ENCODE peak calls at places on chromosomes 16 and 17, in five cellular contexts. One of them, this sample, is unnamed.

GRCh38 chr17:9668532-9668931 is 23.2 kb downstream of the USP43 start:
- DNase-seq in neural progenitor cell: no peak
- DNase-seq in SK-N-SH: no peak
- DNase-seq in hepatocyte: no peak
- DNase-seq in OCI-LY7: no peak
- DNase-seq in this sample: peak

GRCh38 chr16:10868562-10869469 is 8.2 kb upstream of the CIITA start:
- DNase-seq in neural progenitor cell: no peak
- DNase-seq in SK-N-SH: no peak
- DNase-seq in hepatocyte: no peak
- DNase-seq in OCI-LY7: peak
- DNase-seq in this sample: no peak

GRCh38 chr17:16987830-16988601 is 16.1 kb upstream of the TNFRSF13B start:
- DNase-seq in neural progenitor cell: peak
- DNase-seq in SK-N-SH: no peak
- DNase-seq in hepatocyte: peak
- DNase-seq in OCI-LY7: peak
- DNase-seq in this sample: peak

GRCh38 chr17:72662827-72663190 is 429.7 kb downstream of the SLC39A11 start:
- DNase-seq in neural progenitor cell: no peak
- DNase-seq in SK-N-SH: no peak
- DNase-seq in hepatocyte: no peak
- DNase-seq in OCI-LY7: no peak
- DNase-seq in this sample: no peak

GRCh38 chr17:82698974-82699442 is 510 bp upstream of the RAB40B start:
- DNase-seq in neural progenitor cell: no peak
- DNase-seq in SK-N-SH: no peak
- DNase-seq in hepatocyte: no peak
- DNase-seq in OCI-LY7: no peak
- DNase-seq in this sample: peak

GRCh38 chr16:9429946-9430345 is 338.5 kb downstream of the HAPSTR1 start:
- DNase-seq in neural progenitor cell: no peak
- DNase-seq in SK-N-SH: no peak
- DNase-seq in hepatocyte: no peak
- DNase-seq in OCI-LY7: no peak
- DNase-seq in this sample: no peak

GRCh38 chr17:63447688-63448005 is 1.5 kb upstream of the CYB561 start:
- DNase-seq in neural progenitor cell: no peak
- DNase-seq in SK-N-SH: peak
- DNase-seq in hepatocyte: no peak
- DNase-seq in OCI-LY7: no peak
- DNase-seq in this sample: no peak

GRCh38 chr17:43813386-43813785 is 19.6 kb downstream of the MPP3 start:
- DNase-seq in neural progenitor cell: no peak
- DNase-seq in SK-N-SH: no peak
- DNase-seq in hepatocyte: no peak
- DNase-seq in OCI-LY7: no peak
- DNase-seq in this sample: no peak

GRCh38 chr17:32672701-32673100 is 185.9 kb downstream of the CDK5R1 start:
- DNase-seq in neural progenitor cell: no peak
- DNase-seq in SK-N-SH: no peak
- DNase-seq in hepatocyte: no peak
- DNase-seq in OCI-LY7: no peak
- DNase-seq in this sample: no peak

GRCh38 chr17:79023180-79023705 is 726 bp upstream of the C1QTNF1 start:
- DNase-seq in neural progenitor cell: no peak
- DNase-seq in SK-N-SH: no peak
- DNase-seq in hepatocyte: no peak
- DNase-seq in OCI-LY7: no peak
- DNase-seq in this sample: no peak

GRCh38 chr17:19897108-19897854 is 29.5 kb upstream of the ULK2 start:
- DNase-seq in neural progenitor cell: no peak
- DNase-seq in SK-N-SH: no peak
- DNase-seq in hepatocyte: no peak
- DNase-seq in OCI-LY7: no peak
- DNase-seq in this sample: no peak

GRCh38 chr16:57757326-57757786 is 21.8 kb downstream of the KATNB1 start:
- DNase-seq in neural progenitor cell: peak
- DNase-seq in SK-N-SH: peak
- DNase-seq in hepatocyte: peak
- DNase-seq in OCI-LY7: peak
- DNase-seq in this sample: peak

GRCh38 chr17:50055055-50055425 is 870 bp upstream of the ITGA3 start:
- DNase-seq in neural progenitor cell: peak
- DNase-seq in SK-N-SH: no peak
- DNase-seq in hepatocyte: peak
- DNase-seq in OCI-LY7: no peak
- DNase-seq in this sample: peak

GRCh38 chr16:66081967-66082366 is 284.5 kb upstream of the CDH5 start:
- DNase-seq in neural progenitor cell: no peak
- DNase-seq in SK-N-SH: no peak
- DNase-seq in hepatocyte: peak
- DNase-seq in OCI-LY7: no peak
- DNase-seq in this sample: peak

GRCh38 chr16:85138073-85138824 is 26.0 kb upstream of the CIBAR2 start:
- DNase-seq in neural progenitor cell: no peak
- DNase-seq in SK-N-SH: no peak
- DNase-seq in hepatocyte: no peak
- DNase-seq in OCI-LY7: no peak
- DNase-seq in this sample: no peak
- TF ChIP-seq EZH2phosphoT487 in neural progenitor cell: no peak
- TF ChIP-seq EZH2phosphoT487 in SK-N-SH: no peak
- TF ChIP-seq EZH2phosphoT487 in hepatocyte: no peak
- TF ChIP-seq EZH2phosphoT487 in OCI-LY7: no peak
- TF ChIP-seq EZH2phosphoT487 in this sample: no peak

GRCh38 chr16:85901760-85902365 is 2.9 kb downstream of the IRF8 start:
- DNase-seq in neural progenitor cell: no peak
- DNase-seq in SK-N-SH: no peak
- DNase-seq in hepatocyte: no peak
- DNase-seq in OCI-LY7: no peak
- DNase-seq in this sample: no peak
- H3K27ac ChIP-seq in neural progenitor cell: no peak
- H3K27ac ChIP-seq in SK-N-SH: no peak
- H3K27ac ChIP-seq in hepatocyte: no peak
- H3K27ac ChIP-seq in OCI-LY7: peak
- H3K27ac ChIP-seq in this sample: no peak

GRCh38 chr16:46914556-46915201 is 30.5 kb downstream of the GPT2 start:
- DNase-seq in neural progenitor cell: no peak
- DNase-seq in SK-N-SH: no peak
- DNase-seq in hepatocyte: no peak
- DNase-seq in OCI-LY7: no peak
- DNase-seq in this sample: no peak
- H3K4me2 ChIP-seq in neural progenitor cell: no peak
- H3K4me2 ChIP-seq in SK-N-SH: no peak
- H3K4me2 ChIP-seq in hepatocyte: no peak
- H3K4me2 ChIP-seq in OCI-LY7: no peak
- H3K4me2 ChIP-seq in this sample: no peak

DNA sequence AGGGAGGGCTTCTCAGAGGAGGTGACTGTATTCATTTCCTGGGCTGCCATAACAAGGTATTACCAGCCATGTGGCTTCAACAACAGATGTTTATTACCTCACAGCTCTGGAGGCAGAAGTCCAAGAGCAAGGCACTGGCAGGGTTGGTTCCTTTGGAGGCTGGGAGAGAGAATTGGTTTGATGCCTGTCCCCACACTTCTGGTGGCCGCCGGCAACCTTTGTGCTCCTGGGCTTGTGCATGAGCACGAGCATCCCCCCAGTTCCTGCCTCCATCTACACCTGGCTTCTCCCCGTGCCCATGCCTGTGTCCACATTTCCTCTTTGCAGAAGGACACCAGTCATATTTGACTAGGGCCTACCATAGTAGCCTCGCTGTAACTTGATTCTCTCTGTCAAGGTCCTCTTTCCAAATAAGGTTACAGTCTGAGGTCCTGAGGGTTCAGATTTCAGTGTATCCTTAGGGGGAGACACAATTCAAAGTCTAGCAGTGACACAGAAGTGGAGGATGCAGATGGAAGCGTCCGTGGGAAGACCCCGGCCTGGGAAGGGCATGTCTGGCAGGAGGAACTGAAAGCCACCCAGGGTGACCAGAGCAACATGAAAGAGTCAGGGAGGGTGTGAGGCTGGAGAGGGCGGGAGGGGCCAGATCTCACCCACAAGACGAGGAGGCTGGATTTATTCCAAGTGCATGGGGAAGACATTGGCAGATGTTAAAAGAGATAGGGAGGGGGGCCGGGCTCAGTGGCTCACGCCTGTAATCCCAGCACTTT is 188.2 kb upstream of the HSBP1 start:
- DNase-seq in neural progenitor cell: no peak
- DNase-seq in SK-N-SH: no peak
- DNase-seq in hepatocyte: no peak
- DNase-seq in OCI-LY7: no peak
- DNase-seq in this sample: no peak
- TF ChIP-seq EZH2phosphoT487 in neural progenitor cell: no peak
- TF ChIP-seq EZH2phosphoT487 in SK-N-SH: no peak
- TF ChIP-seq EZH2phosphoT487 in hepatocyte: no peak
- TF ChIP-seq EZH2phosphoT487 in OCI-LY7: no peak
- TF ChIP-seq EZH2phosphoT487 in this sample: no peak

DNA sequence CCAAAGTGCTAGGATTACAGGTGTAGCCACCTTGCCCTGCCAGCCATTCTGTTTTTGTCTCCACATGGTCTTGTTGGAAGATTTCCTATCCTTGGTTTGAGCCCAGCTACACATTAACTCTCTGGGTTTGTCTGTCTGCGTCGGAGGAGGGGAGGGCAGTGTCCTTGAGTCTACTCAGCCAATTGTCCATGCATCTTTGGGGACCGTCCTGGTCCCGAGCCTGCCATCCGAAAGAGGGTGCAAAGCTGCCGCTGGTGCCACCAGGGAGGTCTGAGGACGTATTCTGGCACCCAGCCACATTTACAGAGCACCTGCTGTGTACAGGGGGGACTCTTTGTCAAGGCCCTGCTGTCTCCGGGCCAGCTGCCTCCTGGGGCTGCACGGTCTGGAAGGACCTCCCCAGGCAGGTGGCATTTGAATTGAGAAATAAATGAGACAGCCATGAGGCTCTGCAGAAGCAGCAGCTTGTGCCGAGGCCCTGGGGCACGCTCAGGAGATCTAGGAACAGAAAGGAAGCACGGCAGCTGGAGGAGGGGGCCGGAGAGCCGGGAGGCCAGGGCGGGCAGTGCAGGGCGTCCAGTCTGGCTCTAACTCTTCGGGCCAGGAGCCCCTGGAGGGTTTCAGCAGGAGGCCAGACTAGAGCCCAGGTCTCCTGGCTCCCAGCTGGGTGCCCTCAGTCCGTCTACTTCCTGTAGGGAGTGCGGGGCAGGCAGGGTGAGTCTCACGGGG is 1.5 kb downstream of the CYBA start:
- DNase-seq in neural progenitor cell: no peak
- DNase-seq in SK-N-SH: no peak
- DNase-seq in hepatocyte: no peak
- DNase-seq in OCI-LY7: peak
- DNase-seq in this sample: no peak
- H3K27ac ChIP-seq in neural progenitor cell: no peak
- H3K27ac ChIP-seq in SK-N-SH: no peak
- H3K27ac ChIP-seq in hepatocyte: no peak
- H3K27ac ChIP-seq in OCI-LY7: peak
- H3K27ac ChIP-seq in this sample: no peak

This sample was measured in GM23248.